ENCODE peak calls at places on chromosomes 16 and 17, in ten cellular contexts. T, E, J, N, P, G, Y, V, A and M are unnamed samples.

GRCh38 chr17:79838541-79839274 is 532 bp downstream of the CBX4 start:
- DNase-seq in T (peak), E (peak), J (no peak), N (no peak), P (peak), G (peak), Y (peak), V (peak), A (peak), M (peak)

GRCh38 chr16:15861996-15862395 is 5.2 kb upstream of the MYH11 start:
- DNase-seq in T (no peak), E (no peak), J (no peak), N (no peak), P (no peak), G (no peak), Y (no peak), V (no peak), A (no peak), M (no peak)

GRCh38 chr17:31297090-31297489 is at the start of gene OMG:
- DNase-seq in T (no peak), E (no peak), J (no peak), N (no peak), P (no peak), G (no peak), Y (no peak), V (no peak), A (no peak), M (no peak)

GRCh38 chr16:30567991-30568638 is 3.4 kb downstream of the ZNF688 start:
- DNase-seq in T (peak), E (no peak), J (no peak), N (peak), P (peak), G (no peak), Y (no peak), V (no peak), A (no peak), M (no peak)

GRCh38 chr16:12507366-12507765 is 296.3 kb downstream of the CPPED1 start:
- DNase-seq in T (no peak), E (no peak), J (no peak), N (peak), P (no peak), G (no peak), Y (no peak), V (no peak), A (no peak), M (no peak)

GRCh38 chr17:45425125-45425983 is 7.3 kb downstream of the ARHGAP27 start:
- DNase-seq in T (peak), E (peak), J (no peak), N (no peak), P (peak), G (no peak), Y (no peak), V (peak), A (peak), M (peak)

GRCh38 chr17:26809033-26809432 is 484.9 kb upstream of the WSB1 start:
- DNase-seq in T (peak), E (no peak), J (no peak), N (no peak), P (no peak), G (no peak), Y (no peak), V (no peak), A (no peak), M (no peak)

GRCh38 chr16:27242868-27243590 is 25.5 kb downstream of the NSMCE1 start:
- DNase-seq in T (peak), E (no peak), J (no peak), N (no peak), P (peak), G (no peak), Y (no peak), V (peak), A (no peak), M (no peak)

GRCh38 chr17:42913527-42913926 is 12.9 kb downstream of the G6PC1 start:
- DNase-seq in T (peak), E (no peak), J (no peak), N (no peak), P (no peak), G (no peak), Y (no peak), V (no peak), A (no peak), M (no peak)

GRCh38 chr17:54867634-54868033 is 33.0 kb upstream of the TOM1L1 start:
- DNase-seq in T (no peak), E (no peak), J (no peak), N (no peak), P (no peak), G (no peak), Y (no peak), V (no peak), A (no peak), M (no peak)

GRCh38 chr17:59534583-59534982 is 30.8 kb upstream of the DHX40 start:
- DNase-seq in T (peak), E (no peak), J (no peak), N (no peak), P (peak), G (no peak), Y (no peak), V (no peak), A (no peak), M (no peak)